ENCODE peak calls at places on chromosomes 7 and 10, in four cellular contexts. S is GM12878, M is K562, V is GM12891. A is an unnamed sample.

GRCh38 chr7:7157177-7157886 is 25.0 kb upstream of the C1GALT1 start:
- DNase-seq in S (peak; percentile 45), V (no peak), M (no peak), A (peak; percentile 13)

GRCh38 chr10:51832652-51833383 is 133.4 kb upstream of the CSTF2T start:
- DNase-seq in S (peak; percentile 8), V (no peak), M (no peak), A (no peak)

GRCh38 chr10:112394475-112394875 is 20.6 kb downstream of the ACSL5 start:
- DNase-seq in V (no peak), M (no peak), S (no peak), A (no peak)

GRCh38 chr10:111139567-111139966 is 62.7 kb downstream of the ADRA2A start:
- DNase-seq in S (no peak), V (no peak), M (no peak), A (no peak)

GRCh38 chr7:266851-267840 is 22.8 kb upstream of the FOXL3 start:
- DNase-seq in V (no peak), S (no peak), M (peak; percentile 61), A (no peak)

GRCh38 chr7:157411580-157411979 is 74.8 kb downstream of the DNAJB6 start:
- DNase-seq in M (peak; percentile 85), S (no peak), V (no peak), A (no peak)

GRCh38 chr7:41685684-41686083 is 17.2 kb downstream of the INHBA start:
- DNase-seq in S (no peak), M (no peak), V (no peak), A (no peak)

GRCh38 chr7:144035385-144035784 is 13.4 kb upstream of the OR2A5 start:
- DNase-seq in V (no peak), S (no peak), M (no peak), A (no peak)

GRCh38 chr7:84123903-84124573 is 70.6 kb downstream of the SEMA3A start:
- DNase-seq in V (no peak), S (no peak), M (no peak), A (no peak)

GRCh38 chr10:113740850-113741249 is 10.6 kb upstream of the PLEKHS1 start:
- DNase-seq in V (no peak), M (no peak), S (no peak), A (no peak)

GRCh38 chr10:121312582-121312981 is 285.7 kb downstream of the FGFR2 start:
- DNase-seq in M (no peak), V (no peak), S (no peak), A (no peak)

GRCh38 chr10:66629976-66630375 is 295.9 kb upstream of the LRRTM3 start:
- DNase-seq in M (no peak), S (no peak), V (no peak), A (no peak)

GRCh38 chr10:132494831-132495230 is 42.8 kb upstream of the INPP5A start:
- DNase-seq in S (no peak), M (no peak), V (no peak), A (no peak)

GRCh38 chr10:96984512-96985225 is 152.6 kb downstream of the LCOR start:
- DNase-seq in V (no peak), M (no peak), S (no peak), A (no peak)

GRCh38 chr7:12607134-12607533 is 36.6 kb downstream of the SCIN start:
- DNase-seq in S (no peak), V (no peak), M (no peak), A (no peak)

GRCh38 chr7:30912021-30912420 is 368 bp downstream of the AQP1 start:
- DNase-seq in S (no peak), V (no peak), M (no peak), A (no peak)

GRCh38 chr7:100475549-100475948 is 3.5 kb downstream of the TSC22D4 start:
- DNase-seq in V (no peak), S (no peak), M (peak; percentile 85), A (no peak)

GRCh38 chr10:13074562-13075451 is 25.2 kb upstream of the OPTN start:
- DNase-seq in S (no peak), V (peak; percentile 39), M (peak; percentile 73), A (peak; percentile 36)

GRCh38 chr10:124626759-124627380 is 117.3 kb downstream of the FAM53B start:
- DNase-seq in S (peak; percentile 38), M (no peak), V (no peak), A (no peak)

GRCh38 chr10:84452006-84452405 is 123.6 kb downstream of the CCSER2 start:
- DNase-seq in M (no peak), S (no peak), V (no peak), A (no peak)

GRCh38 chr7:131056007-131056406 is 271.7 kb upstream of the MKLN1 start:
- DNase-seq in M (no peak), S (no peak), V (no peak), A (no peak)

GRCh38 chr10:86263907-86264306 is 102.7 kb downstream of the GRID1 start:
- DNase-seq in S (no peak), V (no peak), M (no peak), A (no peak)

GRCh38 chr10:129768437-129769355 is 195.4 kb downstream of the EBF3 start:
- DNase-seq in V (no peak), M (no peak), S (no peak), A (no peak)

GRCh38 chr10:110783509-110784103 is 88.1 kb upstream of the PDCD4 start:
- DNase-seq in S (no peak), V (no peak), M (no peak), A (no peak)

GRCh38 chr10:45308707-45309106 is 6.7 kb downstream of the OR13A1 start:
- DNase-seq in M (peak; percentile 41), V (no peak), S (peak; percentile 16), A (no peak)

GRCh38 chr7:8310876-8311275 is 48.9 kb upstream of the ICA1 start:
- DNase-seq in M (no peak), S (no peak), V (no peak), A (no peak)

GRCh38 chr10:33900591-33900990 is 566.1 kb upstream of the NRP1 start:
- DNase-seq in V (no peak), S (no peak), M (no peak), A (no peak)

GRCh38 chr10:69239816-69240434 is 19.8 kb downstream of the HKDC1 start:
- DNase-seq in S (no peak), M (no peak), V (no peak), A (no peak)

GRCh38 chr7:10973942-10974716 is 457 bp downstream of the PHF14 start:
- DNase-seq in V (no peak), M (peak; percentile 44), S (no peak), A (peak; percentile 15)

GRCh38 chr10:107733731-107734130 is 569.2 kb upstream of the SORCS1 start:
- DNase-seq in M (no peak), V (no peak), S (no peak), A (no peak)

GRCh38 chr10:128630787-128631252 is 504.6 kb upstream of the MKI67 start:
- DNase-seq in V (no peak), S (no peak), M (no peak), A (no peak)

GRCh38 chr10:87505366-87506113 is 847 bp downstream of the MINPP1 start:
- DNase-seq in V (peak; percentile 30), S (no peak), M (peak; percentile 65), A (peak; percentile 43)

GRCh38 chr10:95359466-95359865 is 68.7 kb upstream of the PDLIM1 start:
- DNase-seq in V (no peak), M (no peak), S (no peak), A (no peak)

GRCh38 chr10:689433-690226 is at the start of gene DIP2C:
- DNase-seq in S (no peak), V (no peak), M (no peak), A (no peak)

GRCh38 chr10:690227-691161 is 1.0 kb upstream of the DIP2C start:
- DNase-seq in V (no peak), S (no peak), M (no peak), A (no peak)

GRCh38 chr10:688287-688620 is 1.2 kb downstream of the DIP2C start:
- DNase-seq in S (no peak), V (no peak), M (no peak), A (no peak)

GRCh38 chr10:687583-688286 is 1.7 kb downstream of the DIP2C start:
- DNase-seq in M (no peak), S (no peak), V (no peak), A (no peak)

GRCh38 chr10:688621-689426 is 644 bp downstream of the DIP2C start:
- DNase-seq in V (no peak), M (no peak), S (no peak), A (no peak)
- TF ChIP-seq POLR2A in V (no peak), M (no peak), S (no peak), A (no peak)

GRCh38 chr7:136078630-136079029 is 101.5 kb upstream of the MTPN start:
- DNase-seq in M (peak; percentile 72), V (no peak), S (no peak), A (no peak)

GRCh38 chr7:136072447-136072846 is 95.3 kb upstream of the MTPN start:
- DNase-seq in V (no peak), M (no peak), S (no peak), A (no peak)

GRCh38 chr7:136071106-136071505 is 93.9 kb upstream of the MTPN start:
- DNase-seq in V (no peak), S (no peak), M (no peak), A (no peak)

GRCh38 chr7:136076954-136077353 is 99.8 kb upstream of the MTPN start:
- DNase-seq in S (no peak), M (no peak), V (no peak), A (no peak)

GRCh38 chr7:136074840-136075239 is 97.7 kb upstream of the MTPN start:
- DNase-seq in S (no peak), M (no peak), V (no peak), A (no peak)
- TF ChIP-seq TAF1 in S (no peak), M (no peak), V (no peak), A (no peak)

DNA sequence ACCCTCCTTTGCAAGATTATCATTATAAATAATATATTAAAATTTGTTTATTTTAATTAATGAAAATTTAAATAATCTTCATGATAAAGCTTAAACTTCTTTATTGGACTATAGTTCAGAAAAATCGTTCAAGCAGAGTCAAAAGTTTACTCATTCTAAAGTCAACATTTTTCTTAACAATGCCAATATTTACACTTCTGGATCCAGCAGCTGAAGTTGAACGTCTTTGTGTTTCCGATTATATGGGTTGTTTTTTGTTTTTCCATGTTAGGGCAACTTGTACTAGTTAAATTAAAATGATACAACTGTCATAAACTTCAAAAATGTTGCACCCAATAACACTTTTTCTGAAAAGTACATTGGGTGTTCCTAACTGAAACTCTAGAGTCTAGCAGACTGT is 43.8 kb downstream of the GRB10 start:
- DNase-seq in V (no peak), S (no peak), M (no peak), A (no peak)
- TF ChIP-seq POLR2AphosphoS5 in V (no peak), S (no peak), M (no peak), A (no peak)

DNA sequence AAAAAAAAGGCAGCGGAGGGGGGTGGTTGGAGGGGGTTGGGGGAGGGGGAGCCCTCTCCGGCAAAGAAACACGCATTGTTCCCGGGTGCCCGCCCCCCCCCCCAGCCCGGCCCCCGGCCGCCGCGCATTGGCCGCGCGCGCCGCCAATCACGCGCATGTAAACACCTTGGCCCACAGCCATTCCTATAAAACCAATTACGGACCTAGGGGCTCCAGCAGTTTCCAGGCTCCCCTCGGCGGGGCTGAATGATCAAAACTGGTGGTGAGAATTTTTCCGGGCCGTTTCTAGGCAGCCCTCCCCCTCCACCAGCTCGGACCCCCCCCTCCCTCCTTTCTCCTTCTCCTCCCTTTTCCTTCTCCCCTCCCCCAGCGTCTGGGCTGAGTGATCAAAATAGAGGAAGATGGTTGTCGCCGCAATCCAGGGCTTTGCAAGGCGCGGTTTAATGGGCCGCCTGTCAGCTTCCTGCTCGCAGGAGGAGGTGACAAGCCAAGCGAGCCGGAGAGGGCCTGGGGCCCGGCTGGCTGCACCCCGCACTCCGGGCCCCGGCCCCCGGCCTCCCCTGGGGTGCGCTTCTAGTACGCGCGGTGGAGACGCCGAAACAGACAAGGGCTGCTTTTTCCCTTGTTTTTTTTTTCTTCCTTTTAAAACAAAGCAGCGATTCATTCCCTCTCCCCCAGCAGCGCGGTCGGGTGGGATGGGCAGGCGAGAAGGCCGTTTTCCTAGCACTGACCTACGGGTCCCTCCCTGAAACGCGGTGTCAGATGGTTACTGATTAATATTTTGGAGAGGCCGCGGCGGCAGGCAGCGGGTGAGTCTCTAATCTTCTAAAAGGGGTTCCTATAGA is 432 bp upstream of the TNRC18 start:
- DNase-seq in S (no peak), V (no peak), M (peak; percentile 97), A (no peak)
- TF ChIP-seq POLR2A in S (no peak), V (no peak), M (no peak), A (no peak)

A was measured in GM12892.